ENCODE peak calls at places on chromosomes 16 and 17, in six cellular contexts. H, V, M, E, S and B are unnamed samples.

GRCh38 chr17:78038748-78039288 is 80.3 kb downstream of the TNRC6C start:
- DNase-seq in V (no peak), S (no peak), E (no peak), M (no peak), H (no peak), B (no peak)

GRCh38 chr17:4987767-4988083 is 250 bp upstream of the CAMTA2 start:
- DNase-seq in M (no peak), E (no peak), S (no peak), H (no peak), V (no peak), B (no peak)

GRCh38 chr17:3890082-3890892 is 2.6 kb downstream of the CAMKK1 start:
- DNase-seq in V (no peak), E (peak; percentile 87), M (peak; percentile 77), S (peak; percentile 98), H (peak; percentile 81), B (peak; percentile 84)

GRCh38 chr17:48478224-48479013 is 48.4 kb upstream of the SKAP1 start:
- DNase-seq in M (no peak), V (no peak), S (no peak), H (no peak), E (no peak), B (no peak)

GRCh38 chr17:36703860-36704266 is 102.5 kb downstream of the MRM1 start:
- DNase-seq in E (peak; percentile 15), M (peak; percentile 21), V (no peak), H (peak; percentile 22), S (no peak), B (peak; percentile 27)

GRCh38 chr16:1900452-1900774 is 17.8 kb downstream of the HS3ST6 start:
- DNase-seq in M (no peak), V (no peak), S (no peak), E (no peak), H (no peak), B (peak; percentile 38)

GRCh38 chr17:73657473-73658116 is 13.3 kb upstream of the SDK2 start:
- DNase-seq in M (no peak), S (no peak), H (peak; percentile 57), E (peak; percentile 67), V (no peak), B (no peak)

GRCh38 chr17:15232517-15232915 is 32.6 kb downstream of the PMP22 start:
- DNase-seq in V (no peak), E (no peak), S (no peak), H (no peak), M (no peak), B (peak; percentile 59)

GRCh38 chr17:40317345-40317873 is 8.4 kb downstream of the RARA start:
- DNase-seq in E (peak; percentile 61), S (peak; percentile 80), H (peak; percentile 65), M (peak; percentile 76), V (no peak), B (peak; percentile 75)

GRCh38 chr17:30347488-30347887 is 13.6 kb upstream of the TMIGD1 start:
- DNase-seq in S (no peak), H (no peak), V (no peak), E (no peak), M (no peak), B (no peak)

GRCh38 chr17:16007439-16007838 is 7.8 kb downstream of the TTC19 start:
- DNase-seq in H (no peak), S (no peak), E (no peak), V (no peak), M (no peak), B (no peak)

GRCh38 chr17:35433075-35433894 is 985 bp upstream of the SLFN12 start:
- DNase-seq in H (peak; percentile 99), S (peak; percentile 76), E (peak; percentile 88), M (peak; percentile 96), V (no peak), B (peak; percentile 67)

GRCh38 chr17:50447870-50448573 is 20.7 kb downstream of the CHAD start:
- DNase-seq in S (no peak), M (no peak), V (no peak), E (peak; percentile 38), H (no peak), B (no peak)

DNA sequence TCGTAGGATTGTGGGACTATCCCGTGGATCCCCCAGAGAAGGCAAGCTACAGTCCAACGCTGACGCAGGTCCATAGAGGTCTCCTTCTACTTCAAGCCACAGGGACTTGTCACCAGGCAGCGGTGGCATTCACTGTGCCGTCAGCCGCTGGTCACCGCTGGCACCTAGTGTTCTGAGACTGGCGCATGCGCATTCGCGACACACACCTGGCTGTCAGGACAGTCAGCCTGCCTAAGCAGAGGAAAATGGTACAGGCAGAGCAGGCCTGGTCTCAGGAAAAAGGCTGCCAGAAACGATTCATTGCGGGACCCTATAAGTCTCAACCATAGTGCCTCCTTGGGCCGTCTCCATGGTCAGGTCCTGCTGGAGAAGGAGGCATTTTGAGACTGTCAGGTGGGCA is 138.0 kb upstream of the WSB1 start:
- DNase-seq in M (no peak), V (no peak), H (no peak), S (peak; percentile 44), E (no peak), B (no peak)
- H3K9me3 ChIP-seq in M (no peaks in the 10 kb centered on the region), V (no peaks in the 10 kb centered on the region), H (no peaks in the 10 kb centered on the region), S (no peaks in the 10 kb centered on the region), E (no peaks in the 10 kb centered on the region), B (peaks cover 9% of the 10 kb centered on the region)

GRCh38 chr17:6592193-6592592 is 35.8 kb upstream of the PITPNM3 start:
- DNase-seq in M (no peak), S (no peak), H (no peak), E (peak; percentile 54), V (no peak), B (no peak)
- H3K27ac ChIP-seq in M (no peak overlapping the region), S (no peak overlapping the region), H (peak overlapping the region; percentile 32), E (peak overlapping the region; percentile 80), V (peak overlapping the region; percentile 31), B (no peak overlapping the region)

GRCh38 chr16:89918453-89919347 is at the start of gene MC1R:
- DNase-seq in M (peak; percentile 34), H (peak; percentile 29), V (no peak), S (no peak), E (no peak), B (no peak)
- TF ChIP-seq CTCF in M (peak; percentile 83), H (peak; percentile 33), V (no peak), S (no peak), E (peak; percentile 21), B (peak; percentile 32)

GRCh38 chr16:854808-855410 is 54.4 kb upstream of the GNG13 start:
- DNase-seq in M (no peak), H (no peak), S (no peak), V (no peak), E (no peak), B (peak; percentile 34)
- H3K9me3 ChIP-seq in M (peaks cover 3% of the 10 kb centered on the region), H (no peaks in the 10 kb centered on the region), S (no peaks in the 10 kb centered on the region), V (peaks cover 3% of the 10 kb centered on the region), E (no peaks in the 10 kb centered on the region), B (no peaks in the 10 kb centered on the region)

GRCh38 chr16:57638381-57638780 is 10.0 kb downstream of the ADGRG1 start:
- DNase-seq in S (no peak), H (no peak), E (no peak), M (no peak), V (no peak), B (no peak)
- H3K27ac ChIP-seq in S (no peak overlapping the region), H (no peak overlapping the region), E (no peak overlapping the region), M (no peak overlapping the region), V (peak overlapping the region; percentile 57), B (peak overlapping the region; percentile 54)

GRCh38 chr16:56628486-56629035 is 3.0 kb downstream of the MT1E start:
- DNase-seq in H (no peak), S (no peak), E (no peak), M (no peak), V (no peak), B (no peak)
- TF ChIP-seq CTCF in H (no peak), S (no peak), E (no peak), M (no peak), V (no peak), B (no peak)

GRCh38 chr17:83199500-83200201 is 120.2 kb downstream of the METRNL start:
- DNase-seq in S (peak; percentile 80), H (no peak), V (no peak), E (peak; percentile 24), M (no peak), B (peak; percentile 52)
- H3K9me3 ChIP-seq in S (no peaks in the 10 kb centered on the region), H (no peaks in the 10 kb centered on the region), V (no peaks in the 10 kb centered on the region), E (no peaks in the 10 kb centered on the region), M (no peaks in the 10 kb centered on the region), B (no peaks in the 10 kb centered on the region)

GRCh38 chr16:56470232-56470631 is 18.9 kb downstream of the OGFOD1 start:
- DNase-seq in M (no peak), V (no peak), S (no peak), E (peak; percentile 89), H (no peak), B (no peak)
- H3K27ac ChIP-seq in M (no peak overlapping the region), V (peak overlapping the region; percentile 68), S (no peak overlapping the region), E (peak overlapping the region; percentile 66), H (no peak overlapping the region), B (no peak overlapping the region)

DNA sequence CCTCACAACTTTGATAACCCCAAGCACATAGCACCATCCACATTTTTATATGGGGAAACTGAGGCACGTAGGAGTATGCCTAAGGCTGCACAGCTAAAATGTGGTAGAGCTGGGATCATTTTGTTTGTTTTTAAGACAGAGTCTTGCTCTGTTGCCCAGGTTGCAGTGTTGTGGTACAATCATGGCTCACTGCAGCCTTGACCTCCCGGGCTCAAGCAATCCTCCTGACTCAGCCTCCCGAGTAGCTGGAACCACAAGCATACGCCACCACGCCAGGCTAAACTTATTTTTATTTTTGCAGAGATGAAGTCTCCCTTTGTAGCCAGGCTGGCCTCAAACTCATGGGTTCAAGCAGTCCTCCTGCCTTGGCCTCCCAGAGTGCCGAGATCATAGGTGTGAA is 81.0 kb upstream of the GSE1 start:
- DNase-seq in H (no peak), E (no peak), S (no peak), M (no peak), V (no peak), B (no peak)
- TF ChIP-seq CTCF in H (no peak), E (no peak), S (no peak), M (no peak), V (no peak), B (no peak)